ENCODE peak calls at places on chromosome 1, in five cellular contexts. One of them, this sample, is unnamed.

GRCh38 chr1:173411835-173412742 is 65.0 kb upstream of the PRDX6 start:
- DNase-seq in stimulated activated CD4-positive, alpha-beta T cell treated with anti-CD3 and anti-CD28 coated beads, Interleukin-4, amount 100 ng/mL, for 24 hours: no peak
- DNase-seq in ureter: no peak
- DNase-seq in activated CD4-positive, alpha-beta T cell treated with anti-CD3 and anti-CD28 coated beads, Interleukin-2, amount 10 ng/mL, durations not matched to agents 7 days and 5 days: no peak
- DNase-seq in HFFc6: peak
- DNase-seq in this sample: no peak

GRCh38 chr1:229972600-229973296 is 94.3 kb upstream of the GALNT2 start:
- DNase-seq in stimulated activated CD4-positive, alpha-beta T cell treated with anti-CD3 and anti-CD28 coated beads, Interleukin-4, amount 100 ng/mL, for 24 hours: no peak
- DNase-seq in ureter: no peak
- DNase-seq in activated CD4-positive, alpha-beta T cell treated with anti-CD3 and anti-CD28 coated beads, Interleukin-2, amount 10 ng/mL, durations not matched to agents 7 days and 5 days: no peak
- DNase-seq in HFFc6: no peak
- DNase-seq in this sample: peak

GRCh38 chr1:115436596-115436995 is 98.5 kb upstream of the NGF start:
- DNase-seq in stimulated activated CD4-positive, alpha-beta T cell treated with anti-CD3 and anti-CD28 coated beads, Interleukin-4, amount 100 ng/mL, for 24 hours: no peak
- DNase-seq in ureter: no peak
- DNase-seq in activated CD4-positive, alpha-beta T cell treated with anti-CD3 and anti-CD28 coated beads, Interleukin-2, amount 10 ng/mL, durations not matched to agents 7 days and 5 days: no peak
- DNase-seq in HFFc6: no peak
- DNase-seq in this sample: no peak

GRCh38 chr1:219302697-219303096 is 129.0 kb downstream of the LYPLAL1 start:
- DNase-seq in stimulated activated CD4-positive, alpha-beta T cell treated with anti-CD3 and anti-CD28 coated beads, Interleukin-4, amount 100 ng/mL, for 24 hours: no peak
- DNase-seq in ureter: no peak
- DNase-seq in activated CD4-positive, alpha-beta T cell treated with anti-CD3 and anti-CD28 coated beads, Interleukin-2, amount 10 ng/mL, durations not matched to agents 7 days and 5 days: no peak
- DNase-seq in HFFc6: peak
- DNase-seq in this sample: no peak

GRCh38 chr1:234617135-234617985 is 7.4 kb upstream of the IRF2BP2 start:
- DNase-seq in stimulated activated CD4-positive, alpha-beta T cell treated with anti-CD3 and anti-CD28 coated beads, Interleukin-4, amount 100 ng/mL, for 24 hours: no peak
- DNase-seq in ureter: no peak
- DNase-seq in activated CD4-positive, alpha-beta T cell treated with anti-CD3 and anti-CD28 coated beads, Interleukin-2, amount 10 ng/mL, durations not matched to agents 7 days and 5 days: no peak
- DNase-seq in HFFc6: no peak
- DNase-seq in this sample: no peak

GRCh38 chr1:34887593-34887992 is 28.0 kb upstream of the SMIM12 start:
- DNase-seq in stimulated activated CD4-positive, alpha-beta T cell treated with anti-CD3 and anti-CD28 coated beads, Interleukin-4, amount 100 ng/mL, for 24 hours: no peak
- DNase-seq in ureter: peak
- DNase-seq in activated CD4-positive, alpha-beta T cell treated with anti-CD3 and anti-CD28 coated beads, Interleukin-2, amount 10 ng/mL, durations not matched to agents 7 days and 5 days: no peak
- DNase-seq in HFFc6: no peak
- DNase-seq in this sample: peak

GRCh38 chr1:55304306-55304705 is 89.1 kb upstream of the USP24 start:
- DNase-seq in stimulated activated CD4-positive, alpha-beta T cell treated with anti-CD3 and anti-CD28 coated beads, Interleukin-4, amount 100 ng/mL, for 24 hours: no peak
- DNase-seq in ureter: no peak
- DNase-seq in activated CD4-positive, alpha-beta T cell treated with anti-CD3 and anti-CD28 coated beads, Interleukin-2, amount 10 ng/mL, durations not matched to agents 7 days and 5 days: no peak
- DNase-seq in HFFc6: no peak
- DNase-seq in this sample: no peak

GRCh38 chr1:202315576-202316168 is 26.1 kb downstream of the UBE2T start:
- DNase-seq in stimulated activated CD4-positive, alpha-beta T cell treated with anti-CD3 and anti-CD28 coated beads, Interleukin-4, amount 100 ng/mL, for 24 hours: peak
- DNase-seq in ureter: peak
- DNase-seq in activated CD4-positive, alpha-beta T cell treated with anti-CD3 and anti-CD28 coated beads, Interleukin-2, amount 10 ng/mL, durations not matched to agents 7 days and 5 days: peak
- DNase-seq in HFFc6: peak
- DNase-seq in this sample: peak

GRCh38 chr1:157648317-157648716 is 50.4 kb upstream of the FCRL4 start:
- DNase-seq in stimulated activated CD4-positive, alpha-beta T cell treated with anti-CD3 and anti-CD28 coated beads, Interleukin-4, amount 100 ng/mL, for 24 hours: no peak
- DNase-seq in ureter: no peak
- DNase-seq in activated CD4-positive, alpha-beta T cell treated with anti-CD3 and anti-CD28 coated beads, Interleukin-2, amount 10 ng/mL, durations not matched to agents 7 days and 5 days: no peak
- DNase-seq in HFFc6: no peak
- DNase-seq in this sample: no peak

GRCh38 chr1:173190101-173190895 is 16.8 kb downstream of the TNFSF4 start:
- DNase-seq in stimulated activated CD4-positive, alpha-beta T cell treated with anti-CD3 and anti-CD28 coated beads, Interleukin-4, amount 100 ng/mL, for 24 hours: no peak
- DNase-seq in ureter: peak
- DNase-seq in activated CD4-positive, alpha-beta T cell treated with anti-CD3 and anti-CD28 coated beads, Interleukin-2, amount 10 ng/mL, durations not matched to agents 7 days and 5 days: no peak
- DNase-seq in HFFc6: peak
- DNase-seq in this sample: no peak

GRCh38 chr1:213761845-213762407 is 225.8 kb upstream of the PROX1 start:
- DNase-seq in stimulated activated CD4-positive, alpha-beta T cell treated with anti-CD3 and anti-CD28 coated beads, Interleukin-4, amount 100 ng/mL, for 24 hours: peak
- DNase-seq in ureter: no peak
- DNase-seq in activated CD4-positive, alpha-beta T cell treated with anti-CD3 and anti-CD28 coated beads, Interleukin-2, amount 10 ng/mL, durations not matched to agents 7 days and 5 days: peak
- DNase-seq in HFFc6: no peak
- DNase-seq in this sample: no peak

GRCh38 chr1:228284521-228284920 is 76.7 kb downstream of the OBSCN start:
- DNase-seq in stimulated activated CD4-positive, alpha-beta T cell treated with anti-CD3 and anti-CD28 coated beads, Interleukin-4, amount 100 ng/mL, for 24 hours: no peak
- DNase-seq in ureter: no peak
- DNase-seq in activated CD4-positive, alpha-beta T cell treated with anti-CD3 and anti-CD28 coated beads, Interleukin-2, amount 10 ng/mL, durations not matched to agents 7 days and 5 days: no peak
- DNase-seq in HFFc6: no peak
- DNase-seq in this sample: no peak

GRCh38 chr1:8662380-8663072 is 154.9 kb downstream of the RERE start:
- DNase-seq in stimulated activated CD4-positive, alpha-beta T cell treated with anti-CD3 and anti-CD28 coated beads, Interleukin-4, amount 100 ng/mL, for 24 hours: no peak
- DNase-seq in ureter: no peak
- DNase-seq in activated CD4-positive, alpha-beta T cell treated with anti-CD3 and anti-CD28 coated beads, Interleukin-2, amount 10 ng/mL, durations not matched to agents 7 days and 5 days: no peak
- DNase-seq in HFFc6: no peak
- DNase-seq in this sample: no peak

GRCh38 chr1:203968728-203969127 is 104.2 kb upstream of the SOX13 start:
- DNase-seq in stimulated activated CD4-positive, alpha-beta T cell treated with anti-CD3 and anti-CD28 coated beads, Interleukin-4, amount 100 ng/mL, for 24 hours: no peak
- DNase-seq in ureter: no peak
- DNase-seq in activated CD4-positive, alpha-beta T cell treated with anti-CD3 and anti-CD28 coated beads, Interleukin-2, amount 10 ng/mL, durations not matched to agents 7 days and 5 days: no peak
- DNase-seq in HFFc6: no peak
- DNase-seq in this sample: no peak

GRCh38 chr1:183223467-183223866 is 37.4 kb downstream of the LAMC2 start:
- DNase-seq in stimulated activated CD4-positive, alpha-beta T cell treated with anti-CD3 and anti-CD28 coated beads, Interleukin-4, amount 100 ng/mL, for 24 hours: no peak
- DNase-seq in ureter: no peak
- DNase-seq in activated CD4-positive, alpha-beta T cell treated with anti-CD3 and anti-CD28 coated beads, Interleukin-2, amount 10 ng/mL, durations not matched to agents 7 days and 5 days: no peak
- DNase-seq in HFFc6: peak
- DNase-seq in this sample: no peak

This sample was measured in H1.